ENCODE peak calls at places on chromosomes 4 and X, in eight cellular contexts. One of them, this sample, is unnamed.

GRCh38 chrX:17859609-17860178 is 1.4 kb downstream of the RAI2 start:
- DNase-seq in activated naive CD4-positive, alpha-beta T cell: no peak
- DNase-seq in right atrium auricular region: no peak
- DNase-seq in NCI-H774: peak
- DNase-seq in activated T-cell treated with anti-CD3 and anti-CD28 coated beads, Interleukin-2, amount 50 U/mL, for 48 hours: no peak
- DNase-seq in anterior cingulate cortex: no peak
- DNase-seq in activated CD8-positive, alpha-beta memory T cell treated with anti-CD3 and anti-CD28 coated beads for 1 hour: no peak
- DNase-seq in GM03348: no peak
- DNase-seq in this sample: no peak

GRCh38 chr4:154041595-154042086 is 252.8 kb upstream of the SFRP2 start:
- DNase-seq in activated naive CD4-positive, alpha-beta T cell: no peak
- DNase-seq in right atrium auricular region: no peak
- DNase-seq in NCI-H774: no peak
- DNase-seq in activated T-cell treated with anti-CD3 and anti-CD28 coated beads, Interleukin-2, amount 50 U/mL, for 48 hours: no peak
- DNase-seq in anterior cingulate cortex: no peak
- DNase-seq in activated CD8-positive, alpha-beta memory T cell treated with anti-CD3 and anti-CD28 coated beads for 1 hour: no peak
- DNase-seq in GM03348: no peak
- DNase-seq in this sample: no peak

GRCh38 chr4:34972189-34972588 is 1272.1 kb downstream of the ARAP2 start:
- DNase-seq in activated naive CD4-positive, alpha-beta T cell: no peak
- DNase-seq in right atrium auricular region: no peak
- DNase-seq in NCI-H774: peak
- DNase-seq in activated T-cell treated with anti-CD3 and anti-CD28 coated beads, Interleukin-2, amount 50 U/mL, for 48 hours: no peak
- DNase-seq in anterior cingulate cortex: no peak
- DNase-seq in activated CD8-positive, alpha-beta memory T cell treated with anti-CD3 and anti-CD28 coated beads for 1 hour: no peak
- DNase-seq in GM03348: no peak
- DNase-seq in this sample: no peak

GRCh38 chrX:38664285-38664684 is 102.9 kb downstream of the TSPAN7 start:
- DNase-seq in activated naive CD4-positive, alpha-beta T cell: no peak
- DNase-seq in right atrium auricular region: no peak
- DNase-seq in NCI-H774: peak
- DNase-seq in activated T-cell treated with anti-CD3 and anti-CD28 coated beads, Interleukin-2, amount 50 U/mL, for 48 hours: no peak
- DNase-seq in anterior cingulate cortex: no peak
- DNase-seq in activated CD8-positive, alpha-beta memory T cell treated with anti-CD3 and anti-CD28 coated beads for 1 hour: no peak
- DNase-seq in GM03348: peak
- DNase-seq in this sample: no peak

GRCh38 chr4:6460876-6461275 is 11.5 kb downstream of the PPP2R2C start:
- DNase-seq in activated naive CD4-positive, alpha-beta T cell: no peak
- DNase-seq in right atrium auricular region: no peak
- DNase-seq in NCI-H774: no peak
- DNase-seq in activated T-cell treated with anti-CD3 and anti-CD28 coated beads, Interleukin-2, amount 50 U/mL, for 48 hours: no peak
- DNase-seq in anterior cingulate cortex: no peak
- DNase-seq in activated CD8-positive, alpha-beta memory T cell treated with anti-CD3 and anti-CD28 coated beads for 1 hour: no peak
- DNase-seq in GM03348: no peak
- DNase-seq in this sample: no peak

GRCh38 chr4:180363817-180364216 is 1879.4 kb upstream of the TENM3 start:
- DNase-seq in activated naive CD4-positive, alpha-beta T cell: no peak
- DNase-seq in right atrium auricular region: no peak
- DNase-seq in NCI-H774: no peak
- DNase-seq in activated T-cell treated with anti-CD3 and anti-CD28 coated beads, Interleukin-2, amount 50 U/mL, for 48 hours: no peak
- DNase-seq in anterior cingulate cortex: no peak
- DNase-seq in activated CD8-positive, alpha-beta memory T cell treated with anti-CD3 and anti-CD28 coated beads for 1 hour: no peak
- DNase-seq in GM03348: no peak
- DNase-seq in this sample: no peak

GRCh38 chr4:125044886-125045285 is 269.9 kb upstream of the FAT4 start:
- DNase-seq in activated naive CD4-positive, alpha-beta T cell: no peak
- DNase-seq in right atrium auricular region: no peak
- DNase-seq in NCI-H774: no peak
- DNase-seq in activated T-cell treated with anti-CD3 and anti-CD28 coated beads, Interleukin-2, amount 50 U/mL, for 48 hours: no peak
- DNase-seq in anterior cingulate cortex: no peak
- DNase-seq in activated CD8-positive, alpha-beta memory T cell treated with anti-CD3 and anti-CD28 coated beads for 1 hour: no peak
- DNase-seq in GM03348: no peak
- DNase-seq in this sample: no peak

GRCh38 chr4:139774759-139775487 is 109.3 kb downstream of the MGST2 start:
- DNase-seq in activated naive CD4-positive, alpha-beta T cell: no peak
- DNase-seq in right atrium auricular region: no peak
- DNase-seq in NCI-H774: no peak
- DNase-seq in activated T-cell treated with anti-CD3 and anti-CD28 coated beads, Interleukin-2, amount 50 U/mL, for 48 hours: no peak
- DNase-seq in anterior cingulate cortex: no peak
- DNase-seq in activated CD8-positive, alpha-beta memory T cell treated with anti-CD3 and anti-CD28 coated beads for 1 hour: no peak
- DNase-seq in GM03348: no peak
- DNase-seq in this sample: no peak

GRCh38 chr4:138341739-138342415 is 99.7 kb upstream of the SLC7A11 start:
- DNase-seq in activated naive CD4-positive, alpha-beta T cell: no peak
- DNase-seq in right atrium auricular region: no peak
- DNase-seq in NCI-H774: no peak
- DNase-seq in activated T-cell treated with anti-CD3 and anti-CD28 coated beads, Interleukin-2, amount 50 U/mL, for 48 hours: no peak
- DNase-seq in anterior cingulate cortex: no peak
- DNase-seq in activated CD8-positive, alpha-beta memory T cell treated with anti-CD3 and anti-CD28 coated beads for 1 hour: no peak
- DNase-seq in GM03348: no peak
- DNase-seq in this sample: no peak

GRCh38 chr4:173415885-173416658 is 17.2 kb upstream of the SCRG1 start:
- DNase-seq in activated naive CD4-positive, alpha-beta T cell: no peak
- DNase-seq in right atrium auricular region: peak
- DNase-seq in NCI-H774: no peak
- DNase-seq in activated T-cell treated with anti-CD3 and anti-CD28 coated beads, Interleukin-2, amount 50 U/mL, for 48 hours: no peak
- DNase-seq in anterior cingulate cortex: no peak
- DNase-seq in activated CD8-positive, alpha-beta memory T cell treated with anti-CD3 and anti-CD28 coated beads for 1 hour: no peak
- DNase-seq in GM03348: no peak
- DNase-seq in this sample: peak

GRCh38 chrX:111352424-111352823 is 59.6 kb downstream of the DCX start:
- DNase-seq in activated naive CD4-positive, alpha-beta T cell: no peak
- DNase-seq in right atrium auricular region: no peak
- DNase-seq in NCI-H774: peak
- DNase-seq in activated T-cell treated with anti-CD3 and anti-CD28 coated beads, Interleukin-2, amount 50 U/mL, for 48 hours: no peak
- DNase-seq in anterior cingulate cortex: no peak
- DNase-seq in activated CD8-positive, alpha-beta memory T cell treated with anti-CD3 and anti-CD28 coated beads for 1 hour: no peak
- DNase-seq in GM03348: no peak
- DNase-seq in this sample: no peak

GRCh38 chrX:10579018-10579752 is 41.2 kb downstream of the MID1 start:
- DNase-seq in activated naive CD4-positive, alpha-beta T cell: no peak
- DNase-seq in right atrium auricular region: no peak
- DNase-seq in NCI-H774: no peak
- DNase-seq in activated T-cell treated with anti-CD3 and anti-CD28 coated beads, Interleukin-2, amount 50 U/mL, for 48 hours: no peak
- DNase-seq in anterior cingulate cortex: no peak
- DNase-seq in activated CD8-positive, alpha-beta memory T cell treated with anti-CD3 and anti-CD28 coated beads for 1 hour: no peak
- DNase-seq in GM03348: peak
- DNase-seq in this sample: no peak

GRCh38 chrX:131513159-131513914 is 30.5 kb upstream of the OR13H1 start:
- DNase-seq in activated naive CD4-positive, alpha-beta T cell: no peak
- DNase-seq in right atrium auricular region: no peak
- DNase-seq in NCI-H774: no peak
- DNase-seq in activated T-cell treated with anti-CD3 and anti-CD28 coated beads, Interleukin-2, amount 50 U/mL, for 48 hours: no peak
- DNase-seq in anterior cingulate cortex: no peak
- DNase-seq in activated CD8-positive, alpha-beta memory T cell treated with anti-CD3 and anti-CD28 coated beads for 1 hour: no peak
- DNase-seq in GM03348: no peak
- DNase-seq in this sample: no peak

GRCh38 chr4:37400326-37400881 is 155.9 kb downstream of the NWD2 start:
- DNase-seq in activated naive CD4-positive, alpha-beta T cell: no peak
- DNase-seq in right atrium auricular region: no peak
- DNase-seq in NCI-H774: no peak
- DNase-seq in activated T-cell treated with anti-CD3 and anti-CD28 coated beads, Interleukin-2, amount 50 U/mL, for 48 hours: no peak
- DNase-seq in anterior cingulate cortex: no peak
- DNase-seq in activated CD8-positive, alpha-beta memory T cell treated with anti-CD3 and anti-CD28 coated beads for 1 hour: no peak
- DNase-seq in GM03348: no peak
- DNase-seq in this sample: no peak